ENCODE peak calls at places on chromosome 4, in six cellular contexts. One of them, this sample, is unnamed.

GRCh38 chr4:174522183-174523002 is at the start of gene HPGD:
- DNase-seq in HFF-Myc: no peak
- DNase-seq in fibroblast of lung: no peak
- DNase-seq in transverse colon: peak; percentile 81
- DNase-seq in retina: peak; percentile 85
- DNase-seq in AG10803: no peak
- DNase-seq in this sample: peak; percentile 7

GRCh38 chr4:77169496-77169895 is 12.5 kb downstream of the CCNG2 start:
- DNase-seq in transverse colon: no peak
- DNase-seq in AG10803: peak; percentile 33
- DNase-seq in retina: peak; percentile 13
- DNase-seq in HFF-Myc: no peak
- DNase-seq in fibroblast of lung: peak; percentile 29
- DNase-seq in this sample: peak; percentile 25

GRCh38 chr4:109931318-109931717 is 18.6 kb downstream of the EGF start:
- DNase-seq in retina: no peak
- DNase-seq in AG10803: no peak
- DNase-seq in HFF-Myc: no peak
- DNase-seq in transverse colon: no peak
- DNase-seq in fibroblast of lung: no peak
- DNase-seq in this sample: no peak

GRCh38 chr4:102808009-102808408 is 19.3 kb downstream of the UBE2D3 start:
- DNase-seq in HFF-Myc: no peak
- DNase-seq in fibroblast of lung: no peak
- DNase-seq in transverse colon: no peak
- DNase-seq in AG10803: no peak
- DNase-seq in retina: no peak
- DNase-seq in this sample: no peak

GRCh38 chr4:48033825-48034413 is 17.3 kb downstream of the NIPAL1 start:
- DNase-seq in retina: no peak
- DNase-seq in fibroblast of lung: no peak
- DNase-seq in AG10803: no peak
- DNase-seq in transverse colon: peak; percentile 57
- DNase-seq in HFF-Myc: no peak
- DNase-seq in this sample: no peak

GRCh38 chr4:71941001-71941400 is 90.8 kb upstream of the NPFFR2 start:
- DNase-seq in fibroblast of lung: no peak
- DNase-seq in transverse colon: peak; percentile 8
- DNase-seq in HFF-Myc: no peak
- DNase-seq in AG10803: peak; percentile 17
- DNase-seq in retina: no peak
- DNase-seq in this sample: no peak

GRCh38 chr4:790466-790820 is 35.5 kb downstream of the CPLX1 start:
- DNase-seq in HFF-Myc: no peak
- DNase-seq in AG10803: no peak
- DNase-seq in retina: no peak
- DNase-seq in transverse colon: no peak
- DNase-seq in fibroblast of lung: no peak
- DNase-seq in this sample: no peak

GRCh38 chr4:14111730-14112171 is 484.2 kb upstream of the BOD1L1 start:
- DNase-seq in HFF-Myc: no peak
- DNase-seq in fibroblast of lung: peak; percentile 11
- DNase-seq in retina: no peak
- DNase-seq in transverse colon: no peak
- DNase-seq in AG10803: peak; percentile 72
- DNase-seq in this sample: peak; percentile 50

This sample was measured in astrocyte of the spinal cord.